ENCODE peak calls at places on chromosome 22, in six cellular contexts. M is C1 segment of cervical spinal cord, T is breast epithelium, X is esophagus squamous epithelium, B is HEK293T, D is NCI-H460. V is an unnamed sample.
A peak's percentile ranks its signal among the peaks of the same experiment; 100 is the strongest.

GRCh38 chr22:48321986-48322545 is 1505.6 kb downstream of the BRD1 start:
- DNase-seq in T (no peak), M (no peak), B (no peak), X (no peak), D (no peak), V (no peak)

GRCh38 chr22:43441216-43441615 is 29.4 kb downstream of the MPPED1 start:
- DNase-seq in M (no peak), B (no peak), T (no peak), D (no peak), X (no peak), V (no peak)

GRCh38 chr22:30763815-30764686 is 69.4 kb downstream of the OSBP2 start:
- DNase-seq in T (peak; percentile 53), X (no peak), D (peak; percentile 63), M (no peak), B (peak; percentile 84), V (peak; percentile 75)

GRCh38 chr22:19499236-19499879 is 19.6 kb downstream of the CDC45 start:
- DNase-seq in T (no peak), D (no peak), B (no peak), X (no peak), M (no peak), V (no peak)

GRCh38 chr22:49295465-49295743 is 532.3 kb downstream of the BRD1 start:
- DNase-seq in X (no peak), D (no peak), T (peak; percentile 8), B (no peak), M (no peak), V (no peak)

GRCh38 chr22:41862530-41863266 is 29.8 kb downstream of the SREBF2 start:
- DNase-seq in M (no peak), X (no peak), D (no peak), B (no peak), T (no peak), V (peak; percentile 75)

GRCh38 chr22:37489994-37490393 is 3.8 kb upstream of the MFNG start:
- DNase-seq in D (no peak), X (no peak), T (no peak), M (no peak), B (no peak), V (no peak)

GRCh38 chr22:42160830-42161696 is 30.5 kb upstream of the CYP2D6 start:
- DNase-seq in D (no peak), T (no peak), X (no peak), B (no peak), M (no peak), V (no peak)

GRCh38 chr22:29737251-29738117 is 17.7 kb downstream of the CABP7 start:
- DNase-seq in D (no peak), X (no peak), B (no peak), T (no peak), M (no peak), V (no peak)

GRCh38 chr22:23067023-23067650 is 3.2 kb upstream of the GNAZ start:
- DNase-seq in B (no peak), D (no peak), M (no peak), X (no peak), T (no peak), V (no peak)

GRCh38 chr22:40597541-40598453 is 38.7 kb downstream of the MRTFA start:
- DNase-seq in X (no peak), T (no peak), B (no peak), D (no peak), M (no peak), V (no peak)

GRCh38 chr22:35620624-35621245 is 3.6 kb upstream of the MB start:
- DNase-seq in X (no peak), D (no peak), T (no peak), M (no peak), B (no peak), V (no peak)

GRCh38 chr22:35611891-35612576 is 5.1 kb downstream of the MB start:
- DNase-seq in B (no peak), T (peak; percentile 58), D (no peak), X (no peak), M (no peak), V (no peak)

GRCh38 chr22:29031236-29031982 is 30.2 kb downstream of the C22orf31 start:
- DNase-seq in T (peak; percentile 55), X (no peak), B (peak; percentile 49), D (peak; percentile 32), M (no peak), V (no peak)

GRCh38 chr22:19757140-19757984 is 3.2 kb upstream of the TBX1 start:
- DNase-seq in X (no peak), B (no peak), T (no peak), M (no peak), D (no peak), V (no peak)

GRCh38 chr22:28075260-28075981 is 156.4 kb upstream of the PITPNB start:
- DNase-seq in X (no peak), M (no peak), T (no peak), D (no peak), B (no peak), V (no peak)

GRCh38 chr22:36560001-36560400 is 31.0 kb upstream of the EIF3D start:
- DNase-seq in X (no peak), B (no peak), D (no peak), M (no peak), T (no peak), V (no peak)

GRCh38 chr22:44661070-44661469 is 40.9 kb upstream of the PRR5 start:
- DNase-seq in B (no peak), X (no peak), M (no peak), D (no peak), T (no peak), V (no peak)

GRCh38 chr22:26893034-26893710 is 235.8 kb downstream of the MIAT start:
- DNase-seq in B (no peak), M (no peak), T (no peak), X (no peak), D (no peak), V (no peak)

GRCh38 chr22:45640291-45640940 is 31.2 kb upstream of the ATXN10 start:
- DNase-seq in M (no peak), T (no peak), D (no peak), X (no peak), B (no peak), V (no peak)

GRCh38 chr22:28029962-28030361 is 110.9 kb upstream of the PITPNB start:
- DNase-seq in M (no peak), T (no peak), D (no peak), X (no peak), B (no peak), V (no peak)

GRCh38 chr22:33539902-33540751 is 380.1 kb downstream of the LARGE1 start:
- DNase-seq in B (no peak), M (no peak), T (peak; percentile 69), X (no peak), D (no peak), V (no peak)

GRCh38 chr22:37842015-37842793 is 1.9 kb downstream of the ANKRD54 start:
- DNase-seq in X (no peak), B (no peak), T (no peak), D (no peak), M (no peak), V (no peak)

GRCh38 chr22:40844951-40845350 is 11.5 kb downstream of the ST13 start:
- DNase-seq in M (no peak), T (no peak), D (no peak), X (no peak), B (no peak), V (no peak)

GRCh38 chr22:33006220-33006954 is 51.8 kb downstream of the SYN3 start:
- DNase-seq in D (no peak), B (no peak), T (no peak), M (no peak), X (no peak), V (no peak)

GRCh38 chr22:29994027-29994715 is 86.1 kb upstream of the HORMAD2 start:
- DNase-seq in D (peak; percentile 50), X (no peak), B (no peak), T (no peak), M (no peak), V (no peak)

GRCh38 chr22:27984001-27984695 is 65.1 kb upstream of the PITPNB start:
- DNase-seq in M (no peak), X (no peak), T (no peak), D (no peak), B (no peak), V (no peak)

GRCh38 chr22:49753276-49753884 is 74.3 kb downstream of the BRD1 start:
- DNase-seq in X (no peak), D (no peak), M (no peak), B (no peak), T (no peak), V (no peak)

GRCh38 chr22:26416670-26417270 is 12.3 kb upstream of the ASPHD2 start:
- DNase-seq in B (no peak), X (no peak), T (peak; percentile 59), M (no peak), D (no peak), V (no peak)

GRCh38 chr22:30327864-30328345 is 1.2 kb upstream of the TBC1D10A start:
- DNase-seq in X (no peak), B (peak; percentile 47), D (no peak), T (no peak), M (no peak), V (no peak)

GRCh38 chr22:27919943-27920755 is 1.1 kb upstream of the PITPNB start:
- DNase-seq in X (no peak), M (no peak), D (no peak), B (peak; percentile 58), T (no peak), V (no peak)

GRCh38 chr22:25208743-25209505 is 9.3 kb downstream of the CRYBB3 start:
- DNase-seq in T (no peak), B (no peak), D (no peak), X (no peak), M (no peak), V (no peak)

GRCh38 chr22:35359380-35360065 is 21.4 kb upstream of the HMOX1 start:
- DNase-seq in D (no peak), B (no peak), M (no peak), X (no peak), T (no peak), V (no peak)

GRCh38 chr22:49052560-49052959 is 775.1 kb downstream of the BRD1 start:
- DNase-seq in B (no peak), T (no peak), X (no peak), D (no peak), M (no peak), V (no peak)

GRCh38 chr22:49238181-49239141 is 589.2 kb downstream of the BRD1 start:
- DNase-seq in D (no peak), M (no peak), B (no peak), X (no peak), T (no peak), V (no peak)

GRCh38 chr22:44429941-44430587 is 68.0 kb downstream of the RTL6 start:
- DNase-seq in T (no peak), X (no peak), B (no peak), M (no peak), D (no peak), V (no peak)

GRCh38 chr22:38317237-38317994 is at the start of gene CSNK1E:
- DNase-seq in T (peak; percentile 67), D (no peak), X (no peak), B (peak; percentile 96), M (no peak), V (peak; percentile 93)

GRCh38 chr22:50728523-50728931 is 9.5 kb upstream of the ACR start:
- DNase-seq in X (no peak), B (no peak), T (no peak), D (no peak), M (no peak), V (no peak)

GRCh38 chr22:42758929-42759629 is 38.4 kb upstream of the A4GALT start:
- DNase-seq in T (no peak), B (no peak), X (no peak), M (no peak), D (no peak), V (no peak)

GRCh38 chr22:46090631-46091201 is 59.6 kb upstream of the PPARA start:
- DNase-seq in T (no peak), B (no peak), D (no peak), X (no peak), M (no peak), V (no peak)